ENCODE peak calls at places on chromosomes 3 and 15, in eight cellular contexts. X, F, Y, J, U, Z, T and L are unnamed samples.

GRCh38 chr3:114496021-114496434 is 202.2 kb downstream of the TIGIT start:
- DNase-seq in U (peak), F (peak), Y (no peak), J (peak), Z (peak), T (peak), X (no peak), L (no peak)

GRCh38 chr3:171757377-171758034 is 52.8 kb downstream of the PLD1 start:
- DNase-seq in X (no peak), U (peak), Y (no peak), F (no peak), Z (no peak), J (no peak), T (no peak), L (no peak)

GRCh38 chr3:173650596-173650995 is 253.1 kb downstream of the NLGN1 start:
- DNase-seq in Z (no peak), J (no peak), U (no peak), F (no peak), Y (no peak), X (no peak), T (no peak), L (no peak)

GRCh38 chr3:126345641-126346460 is 11.4 kb downstream of the KLF15 start:
- DNase-seq in Y (peak), J (peak), X (no peak), Z (peak), T (no peak), F (no peak), U (no peak), L (no peak)

GRCh38 chr3:41362638-41363559 is 163.6 kb downstream of the CTNNB1 start:
- DNase-seq in F (no peak), U (peak), X (peak), Y (no peak), T (peak), Z (no peak), J (no peak), L (peak)

GRCh38 chr3:45778761-45779201 is 17.6 kb downstream of the SLC6A20 start:
- DNase-seq in Y (no peak), U (no peak), T (no peak), X (no peak), Z (no peak), J (no peak), F (no peak), L (no peak)

GRCh38 chr3:189292667-189293478 is 121.1 kb downstream of the TPRG1 start:
- DNase-seq in T (no peak), Z (no peak), X (no peak), U (peak), J (no peak), Y (no peak), F (no peak), L (no peak)

GRCh38 chr15:28459279-28459678 is 73.5 kb downstream of the GOLGA8G start:
- DNase-seq in X (peak), J (no peak), Z (no peak), Y (no peak), F (no peak), U (no peak), T (no peak), L (no peak)

GRCh38 chr3:62371735-62372591 is 1.4 kb downstream of the FEZF2 start:
- DNase-seq in J (no peak), F (no peak), Z (no peak), X (peak), U (no peak), T (no peak), Y (no peak), L (no peak)

GRCh38 chr3:1734494-1735122 is 364.1 kb upstream of the CNTN4 start:
- DNase-seq in X (peak), U (no peak), Z (no peak), Y (no peak), F (no peak), T (no peak), J (no peak), L (no peak)

GRCh38 chr3:195154111-195154791 is 116.7 kb downstream of the XXYLT1 start:
- DNase-seq in X (no peak), F (no peak), J (peak), T (peak), U (peak), Y (no peak), Z (no peak), L (no peak)

GRCh38 chr15:33581032-33581431 is 270.3 kb downstream of the RYR3 start:
- DNase-seq in U (peak), J (no peak), F (peak), Z (no peak), T (peak), Y (no peak), X (no peak), L (peak)

GRCh38 chr15:86300371-86301106 is 220.9 kb downstream of the AGBL1 start:
- DNase-seq in T (no peak), Z (no peak), J (no peak), Y (no peak), U (no peak), F (no peak), X (no peak), L (no peak)

GRCh38 chr15:100109486-100110035 is 232.2 kb downstream of the ADAMTS17 start:
- DNase-seq in X (no peak), T (no peak), Z (no peak), Y (no peak), U (no peak), F (no peak), J (no peak), L (no peak)

GRCh38 chr15:93030430-93031102 is 58.4 kb downstream of the RGMA start:
- DNase-seq in T (peak), X (peak), Y (peak), J (peak), Z (no peak), F (peak), U (peak), L (no peak)

GRCh38 chr3:98921957-98922356 is 20.5 kb upstream of the DCBLD2 start:
- DNase-seq in J (peak), X (no peak), U (no peak), T (no peak), Y (no peak), Z (no peak), F (no peak), L (no peak)

GRCh38 chr15:51939216-51939615 is 32.4 kb downstream of the LEO1 start:
- DNase-seq in Y (no peak), X (no peak), T (no peak), U (no peak), F (no peak), J (no peak), Z (no peak), L (no peak)

GRCh38 chr3:64539451-64540196 is 148.2 kb downstream of the ADAMTS9 start:
- DNase-seq in J (peak), U (peak), F (no peak), Z (no peak), X (no peak), T (peak), Y (peak), L (peak)

GRCh38 chr15:36797128-36797527 is 217.7 kb downstream of the CDIN1 start:
- DNase-seq in X (no peak), F (no peak), Y (no peak), T (no peak), J (no peak), Z (no peak), U (no peak), L (no peak)

GRCh38 chr3:109440353-109440752 is 103.0 kb upstream of the DPPA4 start:
- DNase-seq in Y (no peak), Z (no peak), T (no peak), U (no peak), F (no peak), X (no peak), J (no peak), L (no peak)

GRCh38 chr3:89395996-89396395 is 288.6 kb downstream of the EPHA3 start:
- DNase-seq in T (no peak), Y (no peak), X (no peak), J (no peak), Z (no peak), U (no peak), F (no peak), L (no peak)

GRCh38 chr3:136239094-136239493 is 11.0 kb upstream of the PCCB start:
- DNase-seq in T (no peak), F (no peak), Z (no peak), J (no peak), U (no peak), X (no peak), Y (no peak), L (no peak)

GRCh38 chr15:84391191-84391590 is 155.6 kb downstream of the GOLGA6L4 start:
- DNase-seq in J (peak), T (no peak), F (no peak), U (no peak), Z (no peak), X (no peak), Y (no peak), L (no peak)

GRCh38 chr15:101167791-101168462 is 83.9 kb downstream of the CHSY1 start:
- DNase-seq in F (no peak), Y (peak), Z (peak), J (peak), T (peak), U (peak), X (no peak), L (no peak)

GRCh38 chr3:129556890-129557736 is 14.1 kb downstream of the H1-8 start:
- DNase-seq in T (no peak), J (no peak), F (no peak), Y (peak), Z (peak), U (no peak), X (no peak), L (no peak)

GRCh38 chr3:140420621-140421357 is 257.1 kb upstream of the TRIM42 start:
- DNase-seq in Y (no peak), X (no peak), Z (no peak), U (peak), T (peak), F (no peak), J (peak), L (peak)

GRCh38 chr15:77187751-77188464 is 117.0 kb upstream of the TSPAN3 start:
- DNase-seq in Z (no peak), T (peak), F (no peak), J (peak), X (no peak), Y (peak), U (peak), L (no peak)
- H3K4me3 ChIP-seq in Z (no peak), T (no peak), F (no peak), J (no peak), X (no peak), Y (no peak), U (no peak), L (no peak)

DNA sequence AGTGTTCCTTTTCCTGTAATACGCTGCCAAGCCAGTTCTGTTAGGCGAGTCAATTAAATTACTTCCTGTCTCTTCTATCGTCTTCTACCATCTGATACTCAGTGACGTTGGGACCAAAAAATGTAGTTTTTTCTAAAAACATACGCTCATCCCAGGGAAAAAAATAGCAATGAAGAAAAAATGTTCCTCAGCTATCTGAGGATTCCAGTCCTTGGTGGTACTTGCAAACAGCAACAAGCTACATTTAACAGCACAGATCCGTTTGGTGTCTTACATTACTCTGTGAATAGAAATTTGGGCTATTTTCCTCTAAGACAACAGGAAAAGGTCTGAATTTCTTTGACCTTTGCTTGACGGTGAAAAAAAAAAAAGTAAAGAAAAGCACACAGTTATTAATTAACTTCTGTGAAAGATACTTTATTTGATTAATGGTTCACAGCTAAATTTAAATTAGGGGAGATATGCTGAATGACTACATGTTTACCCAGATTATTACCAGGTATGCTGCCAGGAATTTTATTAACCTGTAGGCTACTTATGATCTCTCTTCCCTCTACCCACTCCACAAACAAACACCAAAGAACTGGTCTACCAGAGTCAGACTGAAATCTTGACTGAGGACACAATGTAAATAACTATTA is 254.4 kb upstream of the ZPLD1 start:
- DNase-seq in F (no peak), U (peak), J (peak), Y (no peak), Z (no peak), X (peak), T (peak), L (peak)
- H3K4me3 ChIP-seq in F (no peak), U (no peak), J (no peak), Y (no peak), Z (no peak), X (peak), T (no peak), L (no peak)

DNA sequence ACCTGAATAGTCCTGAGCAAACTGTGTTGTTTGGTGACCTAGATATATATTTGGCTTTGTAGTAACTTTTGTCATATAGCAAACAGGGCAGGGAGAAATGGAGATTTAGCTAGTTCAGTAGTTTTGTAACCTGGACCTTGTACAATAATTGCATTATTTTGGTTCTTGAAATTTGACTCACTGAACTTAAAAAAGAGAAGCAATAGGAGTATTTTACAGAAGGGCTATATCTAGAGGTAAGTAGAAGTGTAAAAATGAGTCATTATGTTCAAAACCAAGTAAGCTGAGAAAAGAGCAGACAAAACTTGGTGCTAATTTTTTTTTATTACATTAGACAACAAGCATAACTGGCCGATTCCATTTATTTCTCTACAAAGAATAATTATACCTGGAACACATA is 505.4 kb downstream of the ZIC1 start:
- DNase-seq in J (no peak), Y (no peak), X (no peak), Z (no peak), T (no peak), U (no peak), F (no peak), L (no peak)
- H3K4me3 ChIP-seq in J (no peak), Y (no peak), X (no peak), Z (no peak), T (no peak), U (no peak), F (no peak), L (no peak)

GRCh38 chr15:78709263-78709882 is 68.4 kb upstream of the CHRNB4 start:
- DNase-seq in J (peak), Y (peak), T (peak), Z (peak), X (peak), F (peak), U (peak), L (no peak)
- H3K4me3 ChIP-seq in J (no peak), Y (no peak), T (no peak), Z (no peak), X (peak), F (peak), U (no peak), L (peak)

GRCh38 chr3:23762214-23763039 is 43.3 kb upstream of the UBE2E1 start:
- DNase-seq in F (no peak), X (peak), J (no peak), T (no peak), U (no peak), Y (no peak), Z (no peak), L (no peak)

GRCh38 chr3:23760871-23761373 is 44.8 kb upstream of the UBE2E1 start:
- DNase-seq in X (no peak), T (no peak), Y (no peak), U (no peak), J (no peak), Z (no peak), F (no peak), L (no peak)

GRCh38 chr3:23761440-23761896 is 44.3 kb upstream of the UBE2E1 start:
- DNase-seq in J (no peak), X (no peak), F (no peak), Y (no peak), Z (no peak), U (peak), T (peak), L (no peak)

GRCh38 chr3:23764407-23764806 is 41.3 kb upstream of the UBE2E1 start:
- DNase-seq in Z (no peak), T (no peak), X (peak), J (no peak), Y (no peak), U (no peak), F (no peak), L (no peak)

GRCh38 chr3:23763040-23763477 is 42.7 kb upstream of the UBE2E1 start:
- DNase-seq in T (peak), Z (no peak), F (peak), J (peak), X (peak), Y (no peak), U (peak), L (peak)
- H3K4me3 ChIP-seq in T (no peak), Z (no peak), F (peak), J (no peak), X (peak), Y (peak), U (peak), L (peak)

DNA sequence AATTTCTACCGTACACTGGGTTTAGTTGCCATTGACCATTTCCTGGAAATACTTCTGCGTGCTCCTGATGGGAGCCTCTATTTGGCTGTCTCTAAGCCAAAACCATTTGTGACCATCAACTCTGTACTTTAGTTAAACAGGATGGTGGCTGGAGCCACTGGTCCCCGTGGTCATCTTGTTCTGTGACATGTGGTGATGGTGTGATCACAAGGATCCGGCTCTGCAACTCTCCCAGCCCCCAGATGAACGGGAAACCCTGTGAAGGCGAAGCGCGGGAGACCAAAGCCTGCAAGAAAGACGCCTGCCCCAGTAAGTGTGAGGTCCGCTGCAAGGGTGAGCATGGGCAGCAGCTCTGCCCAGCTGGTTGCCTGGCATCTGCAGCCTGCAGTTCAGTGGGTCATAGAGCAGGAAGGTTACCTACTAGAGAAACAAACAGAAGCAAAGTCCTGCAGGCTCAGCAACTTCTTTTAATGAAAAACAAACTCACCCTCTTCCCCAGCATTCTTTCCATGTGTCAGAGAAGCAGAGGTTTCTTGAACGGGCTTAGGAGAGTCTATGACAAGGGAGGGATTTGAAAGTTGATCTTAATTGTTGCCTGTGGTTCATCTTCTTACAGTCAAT is 7.1 kb downstream of the THBS1 start:
- DNase-seq in Y (no peak), U (peak), J (no peak), X (no peak), F (no peak), Z (no peak), T (peak), L (no peak)
- H3K4me3 ChIP-seq in Y (no peak), U (no peak), J (no peak), X (no peak), F (no peak), Z (no peak), T (no peak), L (no peak)